ENCODE peak calls at places on chromosome 5, in eight cellular contexts. D is stomach, K is H1, S is breast epithelium, L is Peyer's patch, M is NB4, I is A549, E is tibial nerve. Q is an unnamed sample.

GRCh38 chr5:168288349-168289245 is 2.8 kb upstream of the WWC1 start:
- DNase-seq in E (no peak), D (peak), K (no peak), L (peak), S (peak), I (peak), M (no peak), Q (no peak)

GRCh38 chr5:63820557-63820956 is 141.7 kb downstream of the HTR1A start:
- DNase-seq in L (no peak), K (no peak), E (no peak), I (no peak), D (no peak), S (no peak), M (no peak), Q (no peak)

GRCh38 chr5:33936381-33937016 is at the start of gene RXFP3:
- DNase-seq in D (no peak), L (no peak), I (no peak), K (no peak), M (no peak), E (no peak), S (no peak), Q (no peak)

GRCh38 chr5:144566747-144567415 is 396.2 kb downstream of the KCTD16 start:
- DNase-seq in D (no peak), L (no peak), K (no peak), M (no peak), E (no peak), I (no peak), S (no peak), Q (no peak)

GRCh38 chr5:39323542-39323941 is 40.8 kb downstream of the C9 start:
- DNase-seq in S (no peak), L (no peak), K (no peak), I (no peak), E (no peak), D (no peak), M (no peak), Q (no peak)

GRCh38 chr5:125578551-125578950 is 832.1 kb upstream of the ZNF608 start:
- DNase-seq in K (no peak), M (no peak), D (no peak), E (no peak), L (no peak), I (no peak), S (no peak), Q (no peak)

GRCh38 chr5:22900801-22901310 is 47.7 kb upstream of the CDH12 start:
- DNase-seq in M (no peak), I (no peak), D (no peak), K (no peak), S (no peak), E (no peak), L (no peak), Q (no peak)

GRCh38 chr5:113092683-113093082 is 116.1 kb downstream of the DCP2 start:
- DNase-seq in D (no peak), S (no peak), E (no peak), M (no peak), I (no peak), K (no peak), L (no peak), Q (no peak)

GRCh38 chr5:113169720-113170119 is 193.1 kb downstream of the DCP2 start:
- DNase-seq in E (no peak), D (no peak), S (no peak), L (no peak), K (no peak), M (peak), I (no peak), Q (no peak)

GRCh38 chr5:164540174-164540573 is 1034.8 kb downstream of the MAT2B start:
- DNase-seq in S (no peak), I (no peak), L (no peak), K (no peak), E (no peak), M (no peak), D (no peak), Q (no peak)

GRCh38 chr5:154405078-154405792 is 40.6 kb upstream of the SAP30L start:
- DNase-seq in K (peak), M (peak), I (peak), D (peak), L (peak), S (peak), E (peak), Q (peak)

GRCh38 chr5:118139361-118139760 is 849.0 kb downstream of the DTWD2 start:
- DNase-seq in D (no peak), I (no peak), L (no peak), M (no peak), S (no peak), E (no peak), K (no peak), Q (no peak)

GRCh38 chr5:132226516-132227234 is 978 bp downstream of the P4HA2 start:
- DNase-seq in I (no peak), K (no peak), E (no peak), S (no peak), D (peak), L (peak), M (no peak), Q (no peak)

GRCh38 chr5:75964008-75964407 is 119.2 kb upstream of the SV2C start:
- DNase-seq in S (no peak), D (no peak), K (no peak), L (no peak), I (no peak), M (peak), E (no peak), Q (no peak)

GRCh38 chr5:88830567-88830966 is 52.4 kb downstream of the MEF2C start:
- DNase-seq in L (no peak), S (no peak), M (no peak), E (no peak), K (no peak), I (no peak), D (no peak), Q (no peak)

GRCh38 chr5:139708877-139709586 is 60.9 kb downstream of the CXXC5 start:
- DNase-seq in D (peak), K (no peak), S (peak), I (peak), E (no peak), L (peak), M (peak), Q (no peak)

GRCh38 chr5:14036514-14036913 is 92.0 kb upstream of the DNAH5 start:
- DNase-seq in E (no peak), L (no peak), I (peak), K (no peak), D (no peak), M (no peak), S (no peak), Q (no peak)

GRCh38 chr5:65769539-65769938 is 47.5 kb downstream of the NLN start:
- DNase-seq in S (no peak), I (peak), E (no peak), K (no peak), D (no peak), M (no peak), L (no peak), Q (no peak)

GRCh38 chr5:74954919-74955318 is 88.7 kb upstream of the FAM169A start:
- DNase-seq in D (no peak), M (no peak), E (no peak), I (no peak), K (no peak), S (no peak), L (no peak), Q (no peak)

GRCh38 chr5:116423091-116423490 is 151.5 kb downstream of the SEMA6A start:
- DNase-seq in S (no peak), K (no peak), I (no peak), E (no peak), M (no peak), D (no peak), L (no peak), Q (no peak)

GRCh38 chr5:152106571-152106970 is 181.9 kb upstream of the GLRA1 start:
- DNase-seq in I (no peak), E (no peak), S (no peak), D (no peak), M (no peak), K (no peak), L (no peak), Q (no peak)

GRCh38 chr5:45189481-45189880 is 380.7 kb downstream of the MRPS30 start:
- DNase-seq in I (no peak), K (no peak), D (no peak), S (no peak), L (no peak), E (no peak), M (no peak), Q (no peak)

GRCh38 chr5:55816342-55816741 is 34.8 kb upstream of the IL31RA start:
- DNase-seq in K (no peak), D (no peak), E (no peak), I (peak), S (no peak), L (no peak), M (peak), Q (no peak)

GRCh38 chr5:15823413-15823812 is 323.4 kb downstream of the FBXL7 start:
- DNase-seq in D (no peak), M (no peak), K (no peak), E (no peak), L (no peak), S (no peak), I (no peak), Q (no peak)

GRCh38 chr5:127369772-127370171 is 79.2 kb downstream of the MEGF10 start:
- DNase-seq in L (no peak), E (no peak), S (no peak), K (no peak), M (no peak), I (no peak), D (no peak), Q (peak)

GRCh38 chr5:147483197-147483790 is 26.6 kb downstream of the DPYSL3 start:
- DNase-seq in L (no peak), K (no peak), E (no peak), M (no peak), S (no peak), D (no peak), I (no peak), Q (no peak)

GRCh38 chr5:32283539-32284377 is 29.0 kb downstream of the MTMR12 start:
- DNase-seq in L (no peak), S (no peak), I (no peak), D (no peak), K (no peak), M (no peak), E (no peak), Q (no peak)

GRCh38 chr5:52801329-52801728 is 13.6 kb downstream of the ITGA1 start:
- DNase-seq in K (no peak), L (peak), S (no peak), E (no peak), M (peak), D (no peak), I (peak), Q (no peak)

GRCh38 chr5:83711982-83712601 is 8.6 kb downstream of the HAPLN1 start:
- DNase-seq in D (peak), L (peak), E (peak), I (peak), K (no peak), S (no peak), M (peak), Q (no peak)

GRCh38 chr5:109299557-109299956 is 110.2 kb downstream of the PJA2 start:
- DNase-seq in I (no peak), E (no peak), L (no peak), D (no peak), S (no peak), K (no peak), M (no peak), Q (no peak)

GRCh38 chr5:157471709-157472108 is 11.7 kb downstream of the NIPAL4 start:
- DNase-seq in D (no peak), S (no peak), M (peak), K (no peak), E (no peak), L (no peak), I (peak), Q (no peak)
- TF ChIP-seq CTCF in D (no peak), S (peak), M (peak), K (peak), E (peak), L (peak), I (peak), Q (peak)

DNA sequence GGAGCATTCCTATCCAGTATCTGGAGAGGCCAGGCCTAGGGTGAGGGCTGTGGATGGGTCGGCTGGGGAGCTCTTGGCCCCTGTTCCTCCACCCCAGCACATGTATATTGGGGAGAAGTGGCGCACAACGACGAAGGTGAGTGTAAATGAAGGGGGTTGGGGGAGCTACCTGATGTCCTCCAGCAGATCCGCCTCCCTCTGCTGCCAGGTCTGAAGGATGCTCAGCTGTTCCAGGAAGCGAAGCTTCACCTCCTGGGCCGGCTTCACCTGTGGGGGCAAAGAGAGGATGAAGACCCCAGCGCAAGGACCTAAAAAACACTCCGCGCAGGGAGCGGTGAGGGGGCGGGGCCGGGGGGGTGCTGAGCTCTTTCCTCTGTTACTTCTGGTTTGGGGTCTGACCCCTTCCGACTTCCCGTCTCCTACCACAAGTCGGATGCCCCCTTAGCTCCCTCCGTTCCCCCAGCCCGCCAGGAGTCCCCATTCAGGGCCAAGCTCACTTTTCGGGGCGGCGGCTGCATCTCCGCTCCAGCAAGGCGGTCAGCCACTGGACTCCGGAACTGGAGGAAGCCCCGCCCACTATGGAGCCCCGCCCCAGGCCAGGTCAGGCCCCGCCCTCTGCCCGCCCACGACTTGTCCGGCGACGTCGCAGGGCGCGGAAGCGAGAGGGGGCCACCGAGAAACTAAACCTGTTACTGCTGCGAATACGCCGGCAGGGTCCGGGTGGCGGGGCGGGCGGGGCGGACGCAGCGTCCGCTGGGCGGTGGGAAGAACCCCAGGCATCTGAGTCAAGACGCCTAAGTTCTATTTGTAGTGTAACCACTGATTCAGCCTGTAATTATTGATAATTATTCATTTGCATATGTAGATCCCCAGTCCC is at the start of gene FCHSD1:
- DNase-seq in D (peak), M (peak), K (peak), E (peak), I (peak), S (peak), L (peak), Q (peak)
- TF ChIP-seq POLR2A in D (no peak), M (no peak), K (no peak), E (peak), I (peak), S (no peak), L (peak), Q (peak)

GRCh38 chr5:95670568-95670967 is 12.2 kb downstream of the SPATA9 start:
- DNase-seq in E (no peak), M (no peak), S (no peak), D (no peak), I (no peak), K (no peak), L (no peak), Q (no peak)

GRCh38 chr5:95668728-95669127 is 14.1 kb downstream of the SPATA9 start:
- DNase-seq in D (no peak), I (no peak), E (no peak), M (no peak), S (no peak), L (no peak), K (no peak), Q (no peak)

GRCh38 chr5:95668216-95668615 is 14.6 kb downstream of the SPATA9 start:
- DNase-seq in M (no peak), L (no peak), D (no peak), E (no peak), S (no peak), I (no peak), K (no peak), Q (no peak)

GRCh38 chr5:95669540-95669939 is 13.3 kb downstream of the SPATA9 start:
- DNase-seq in E (peak), S (peak), D (peak), M (no peak), K (no peak), I (no peak), L (peak), Q (peak)

GRCh38 chr5:95669985-95670384 is 12.8 kb downstream of the SPATA9 start:
- DNase-seq in D (no peak), L (no peak), K (no peak), E (no peak), I (no peak), S (no peak), M (no peak), Q (no peak)
- H3K4me3 ChIP-seq in D (no peak), L (no peak), K (no peak), E (no peak), I (no peak), S (no peak), M (no peak), Q (no peak)

DNA sequence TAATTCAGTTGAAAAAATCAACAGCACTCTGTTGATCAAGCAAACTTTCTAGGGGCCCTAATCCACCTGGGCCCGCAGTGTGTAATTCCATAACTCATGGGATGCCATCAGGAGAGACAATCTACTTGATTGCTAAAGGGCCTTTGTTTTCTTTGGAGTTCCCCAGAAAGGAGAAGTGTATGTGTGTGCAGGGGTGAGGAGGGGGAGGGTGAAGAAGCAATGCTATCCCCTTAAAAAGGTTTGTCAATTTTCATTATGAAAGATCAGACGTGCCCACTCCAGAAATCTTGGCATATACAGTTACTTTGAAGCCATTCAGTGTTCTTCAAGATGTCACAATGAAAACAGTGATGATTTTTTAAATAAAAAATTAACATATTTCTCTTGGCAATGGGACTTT is 6.2 kb downstream of the PARP8 start:
- DNase-seq in D (no peak), S (no peak), E (no peak), M (peak), I (no peak), K (no peak), L (no peak), Q (no peak)
- TF ChIP-seq CTCF in D (no peak), S (no peak), E (no peak), M (no peak), I (no peak), K (no peak), L (no peak), Q (no peak)

GRCh38 chr5:1004598-1005361 is 3.8 kb upstream of the NKD2 start:
- DNase-seq in S (peak), M (peak), D (peak), K (no peak), I (peak), L (peak), E (peak), Q (peak)
- TF ChIP-seq POLR2A in S (no peak), M (no peak), D (no peak), K (no peak), I (peak), L (no peak), E (no peak), Q (no peak)